ENCODE peak calls at places on chromosome 22, in ten cellular contexts. R is neuronal stem cell, L is DND-41, T is PC-9, X is sigmoid colon, W is colonic mucosa, A is ascending aorta, Q is upper lobe of right lung, K is left lung, N is substantia nigra. B is an unnamed sample.

GRCh38 chr22:19174106-19175025 is 4.2 kb downstream of the SLC25A1 start:
- DNase-seq in X (peak), R (no peak), N (no peak), Q (no peak), K (no peak), L (no peak), T (peak), A (no peak), W (no peak), B (peak)

GRCh38 chr22:45262931-45263789 is 21.6 kb upstream of the UPK3A start:
- DNase-seq in W (no peak), L (peak), K (peak), N (no peak), Q (no peak), X (no peak), A (no peak), T (peak), R (no peak), B (peak)

GRCh38 chr22:26215766-26216165 is 46.5 kb downstream of the SEZ6L start:
- DNase-seq in R (no peak), K (no peak), N (no peak), Q (no peak), A (no peak), T (no peak), X (peak), L (no peak), W (no peak), B (no peak)

GRCh38 chr22:47835726-47836125 is 1073.3 kb downstream of the TBC1D22A start:
- DNase-seq in R (no peak), N (no peak), L (peak), A (no peak), K (no peak), T (peak), X (no peak), Q (no peak), W (no peak), B (no peak)

GRCh38 chr22:38824587-38824986 is 19.2 kb downstream of the NPTXR start:
- DNase-seq in K (no peak), R (peak), N (peak), W (peak), Q (no peak), X (peak), A (no peak), L (peak), T (no peak), B (peak)

GRCh38 chr22:40716116-40716515 is 36.8 kb downstream of the MCHR1 start:
- DNase-seq in T (no peak), Q (no peak), L (no peak), X (no peak), N (no peak), R (no peak), A (no peak), W (no peak), K (no peak), B (no peak)

GRCh38 chr22:40534379-40535188 is 101.9 kb downstream of the MRTFA start:
- DNase-seq in A (no peak), R (no peak), W (no peak), X (no peak), K (no peak), Q (no peak), T (no peak), N (no peak), L (peak), B (no peak)

GRCh38 chr22:33270596-33270995 is 212.4 kb upstream of the SYN3 start:
- DNase-seq in L (no peak), T (no peak), Q (no peak), R (no peak), N (no peak), W (no peak), K (no peak), X (no peak), A (no peak), B (no peak)

GRCh38 chr22:44136112-44136511 is 44.6 kb upstream of the PARVG start:
- DNase-seq in L (no peak), R (no peak), A (no peak), K (no peak), T (no peak), Q (peak), W (no peak), X (peak), N (no peak), B (no peak)

GRCh38 chr22:29765905-29766631 is 739 bp downstream of the ZMAT5 start:
- DNase-seq in A (no peak), N (no peak), X (no peak), W (peak), T (no peak), R (peak), Q (no peak), L (peak), K (no peak), B (peak)

GRCh38 chr22:47303161-47303890 is 540.9 kb downstream of the TBC1D22A start:
- DNase-seq in X (no peak), R (no peak), L (no peak), A (no peak), Q (no peak), W (no peak), T (no peak), K (no peak), N (no peak), B (no peak)

GRCh38 chr22:41308544-41308947 is 7.2 kb downstream of the ZC3H7B start:
- DNase-seq in R (no peak), K (no peak), T (no peak), N (no peak), W (no peak), X (no peak), A (no peak), Q (no peak), L (no peak), B (peak)

GRCh38 chr22:48091656-48092223 is 1329.3 kb downstream of the TBC1D22A start:
- DNase-seq in W (no peak), L (peak), R (no peak), X (no peak), K (peak), N (no peak), Q (peak), T (no peak), A (no peak), B (no peak)

GRCh38 chr22:34236527-34236926 is 316.3 kb upstream of the LARGE1 start:
- DNase-seq in N (no peak), A (no peak), R (no peak), T (no peak), W (no peak), L (no peak), X (no peak), K (no peak), Q (no peak), B (no peak)

GRCh38 chr22:17897864-17898263 is 123.6 kb upstream of the BID start:
- DNase-seq in T (no peak), X (no peak), W (no peak), L (no peak), A (no peak), K (no peak), N (no peak), R (no peak), Q (no peak), B (no peak)

GRCh38 chr22:33918676-33919590 is 1.3 kb downstream of the LARGE1 start:
- DNase-seq in T (no peak), W (no peak), X (no peak), A (no peak), K (no peak), R (no peak), Q (no peak), N (no peak), L (no peak), B (no peak)

GRCh38 chr22:40128989-40129388 is 48.7 kb upstream of the TNRC6B start:
- DNase-seq in K (no peak), A (no peak), L (peak), W (no peak), X (no peak), N (no peak), R (no peak), T (no peak), Q (no peak), B (peak)

GRCh38 chr22:39907605-39908097 is 6.8 kb downstream of the GRAP2 start:
- DNase-seq in A (no peak), T (no peak), R (no peak), L (no peak), Q (no peak), W (no peak), N (no peak), X (no peak), K (no peak), B (no peak)

GRCh38 chr22:18060646-18061620 is 16.9 kb upstream of the PEX26 start:
- DNase-seq in K (no peak), W (peak), T (peak), N (no peak), A (no peak), Q (peak), X (no peak), L (no peak), R (no peak), B (no peak)

GRCh38 chr22:26182723-26183122 is 13.5 kb downstream of the SEZ6L start:
- DNase-seq in R (no peak), A (no peak), X (no peak), N (no peak), T (no peak), W (no peak), L (no peak), K (no peak), Q (no peak), B (no peak)

GRCh38 chr22:43443072-43443471 is 31.3 kb downstream of the MPPED1 start:
- DNase-seq in X (peak), R (no peak), K (no peak), L (no peak), Q (peak), A (no peak), W (no peak), T (no peak), N (no peak), B (no peak)

GRCh38 chr22:40345801-40346177 is 511 bp upstream of the ADSL start:
- DNase-seq in N (no peak), Q (peak), T (no peak), L (peak), K (peak), W (peak), R (no peak), A (no peak), X (no peak), B (no peak)

GRCh38 chr22:40705918-40706682 is 26.8 kb downstream of the MCHR1 start:
- DNase-seq in N (no peak), A (no peak), L (no peak), T (no peak), X (no peak), K (no peak), W (no peak), R (no peak), Q (no peak), B (no peak)

GRCh38 chr22:29715240-29715639 is 4.6 kb upstream of the CABP7 start:
- DNase-seq in A (no peak), X (no peak), Q (no peak), N (no peak), K (no peak), T (no peak), R (no peak), W (no peak), L (no peak), B (no peak)

GRCh38 chr22:37832022-37832857 is 9.1 kb downstream of the GALR3 start:
- DNase-seq in N (no peak), R (no peak), T (no peak), X (no peak), Q (no peak), W (no peak), K (no peak), L (no peak), A (no peak), B (no peak)

GRCh38 chr22:37240240-37240940 is 3.7 kb downstream of the RAC2 start:
- DNase-seq in N (no peak), R (no peak), A (no peak), X (no peak), L (no peak), W (no peak), K (no peak), T (no peak), Q (no peak), B (no peak)

GRCh38 chr22:25139062-25139461 is 60.6 kb upstream of the CRYBB3 start:
- DNase-seq in K (no peak), L (no peak), W (peak), Q (no peak), R (no peak), T (no peak), N (peak), X (peak), A (no peak), B (peak)

GRCh38 chr22:19770349-19771220 is 10.0 kb downstream of the TBX1 start:
- DNase-seq in T (no peak), K (no peak), Q (no peak), A (no peak), L (no peak), W (no peak), X (no peak), R (no peak), N (no peak), B (no peak)

GRCh38 chr22:49334976-49335375 is 492.7 kb downstream of the BRD1 start:
- DNase-seq in Q (peak), N (no peak), W (no peak), T (no peak), L (no peak), K (no peak), X (no peak), A (no peak), R (no peak), B (no peak)
- H3K27ac ChIP-seq in Q (no peak), N (no peak), W (no peak), T (no peak), L (no peak), K (no peak), X (no peak), A (no peak), R (peak), B (no peak)

GRCh38 chr22:23580586-23581251 is 629 bp upstream of the IGLL1 start:
- DNase-seq in K (no peak), W (no peak), L (no peak), R (no peak), X (no peak), Q (no peak), T (no peak), N (no peak), A (no peak), B (no peak)

GRCh38 chr22:23581252-23581634 is 1.2 kb upstream of the IGLL1 start:
- DNase-seq in A (no peak), W (no peak), T (no peak), N (no peak), X (no peak), R (no peak), Q (no peak), K (no peak), L (peak), B (no peak)

GRCh38 chr22:23579870-23580585 is at the start of gene IGLL1:
- DNase-seq in L (peak), R (no peak), Q (no peak), N (no peak), A (no peak), T (no peak), X (no peak), W (no peak), K (no peak), B (no peak)

GRCh38 chr22:23583836-23584235 is 3.7 kb upstream of the IGLL1 start:
- DNase-seq in R (no peak), N (no peak), A (no peak), W (no peak), K (no peak), X (no peak), L (peak), T (no peak), Q (no peak), B (no peak)

GRCh38 chr22:23583153-23583552 is 3.1 kb upstream of the IGLL1 start:
- DNase-seq in Q (no peak), N (no peak), L (peak), A (no peak), X (no peak), W (no peak), R (no peak), K (no peak), T (no peak), B (no peak)
- H3K27ac ChIP-seq in Q (no peak), N (no peak), L (peak), A (no peak), X (no peak), W (no peak), R (no peak), K (no peak), T (no peak), B (no peak)

GRCh38 chr22:23531283-23531921 is 48.7 kb downstream of the IGLL1 start:
- DNase-seq in A (no peak), R (no peak), X (peak), N (no peak), Q (peak), W (no peak), T (no peak), L (no peak), K (peak), B (no peak)

GRCh38 chr22:23531966-23532735 is 47.9 kb downstream of the IGLL1 start:
- DNase-seq in R (no peak), X (peak), Q (peak), W (no peak), L (no peak), N (no peak), A (no peak), T (no peak), K (peak), B (no peak)

GRCh38 chr22:23530106-23530505 is 50.0 kb downstream of the IGLL1 start:
- DNase-seq in A (no peak), T (no peak), N (no peak), Q (peak), L (no peak), K (peak), X (peak), R (no peak), W (no peak), B (no peak)

GRCh38 chr22:23529166-23530103 is 50.7 kb downstream of the IGLL1 start:
- DNase-seq in L (no peak), K (peak), A (no peak), R (no peak), T (no peak), N (no peak), Q (peak), W (no peak), X (peak), B (no peak)

GRCh38 chr22:23530766-23531282 is 49.3 kb downstream of the IGLL1 start:
- DNase-seq in W (no peak), K (peak), A (no peak), Q (peak), L (no peak), R (no peak), N (no peak), X (peak), T (no peak), B (no peak)
- H3K27ac ChIP-seq in W (no peak), K (no peak), A (no peak), Q (no peak), L (peak), R (no peak), N (no peak), X (no peak), T (no peak), B (no peak)

DNA sequence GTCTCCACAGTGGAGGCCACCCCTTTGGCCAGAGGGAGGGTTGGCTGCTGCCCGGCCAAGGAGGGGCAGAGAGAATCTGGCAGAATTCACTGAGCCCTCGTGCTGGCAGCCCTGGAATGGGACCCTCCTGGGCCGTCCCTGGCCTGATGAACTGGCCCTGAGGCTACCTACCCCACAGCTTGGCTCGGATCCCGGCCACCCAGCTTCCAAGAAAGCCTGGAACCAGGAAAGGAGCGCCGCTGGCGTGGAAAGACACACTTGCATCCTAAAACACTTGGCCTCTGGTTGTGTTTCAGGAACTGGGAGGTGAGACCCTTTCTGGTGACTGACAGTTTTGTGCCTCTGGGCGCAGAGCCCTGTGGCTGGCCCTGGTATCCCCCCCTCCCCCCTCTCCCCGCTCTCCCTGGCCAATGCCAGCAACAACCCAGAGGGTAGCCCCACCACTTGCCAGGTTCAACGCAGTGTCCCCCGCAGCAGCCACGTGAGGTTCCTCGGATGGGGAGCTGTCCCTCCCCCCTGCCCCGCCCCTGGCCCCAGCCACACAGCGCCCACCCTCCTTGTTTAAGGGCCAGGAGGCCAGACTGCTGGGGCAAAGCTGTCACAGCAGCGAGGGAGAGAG is 693 bp downstream of the NFAM1 start:
- DNase-seq in A (no peak), R (no peak), L (no peak), K (no peak), W (no peak), N (peak), T (no peak), Q (no peak), X (peak), B (peak)
- H3K27ac ChIP-seq in A (no peak), R (no peak), L (no peak), K (peak), W (no peak), N (peak), T (no peak), Q (peak), X (no peak), B (no peak)

DNA sequence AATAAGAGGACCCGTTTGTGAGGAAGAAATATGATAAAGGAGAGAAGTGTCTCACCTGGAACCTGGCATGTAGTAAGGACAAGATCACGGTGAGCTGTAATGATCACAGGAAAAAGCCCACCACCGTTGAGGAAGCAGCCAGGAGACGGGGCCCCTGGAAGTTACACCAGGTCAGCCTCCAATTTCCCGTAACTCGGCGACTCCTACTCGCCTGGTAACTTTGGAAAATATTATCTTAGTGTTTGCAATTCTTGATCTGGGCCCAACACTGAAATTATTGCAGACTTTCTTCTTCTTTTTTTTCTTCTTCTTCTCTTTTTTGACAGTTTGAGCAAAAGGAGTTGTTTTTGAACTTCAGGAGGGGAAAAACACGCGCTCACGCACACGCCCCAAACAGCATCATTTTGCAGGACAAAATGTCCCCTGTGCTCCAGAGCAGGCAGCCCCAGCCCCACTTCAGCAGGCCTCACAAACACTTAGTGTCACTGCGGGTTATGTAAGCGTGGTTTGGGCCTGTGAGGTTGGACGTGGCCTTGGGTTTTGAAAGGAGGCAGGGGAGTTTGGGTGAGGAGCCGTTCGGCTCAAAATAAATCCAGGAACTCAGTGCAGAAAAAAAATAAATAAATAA is 26.1 kb upstream of the MN1 start:
- DNase-seq in T (no peak), L (no peak), R (no peak), K (no peak), N (no peak), A (no peak), Q (no peak), W (no peak), X (peak), B (no peak)
- H3K27ac ChIP-seq in T (no peak), L (no peak), R (no peak), K (no peak), N (no peak), A (peak), Q (no peak), W (no peak), X (peak), B (no peak)

B was measured in body of pancreas.